ENCODE peak calls at places on chromosomes 12 and 14, in four cellular contexts. One of them, this sample, is unnamed.

GRCh38 chr14:104295681-104296387 is 157.4 kb downstream of the KIF26A start:
- DNase-seq in Panc1: no peak
- DNase-seq in GM12878: no peak
- DNase-seq in GM23338: no peak
- DNase-seq in this sample: no peak

GRCh38 chr14:74609721-74610120 is 2.3 kb downstream of the LTBP2 start:
- DNase-seq in Panc1: no peak
- DNase-seq in GM12878: no peak
- DNase-seq in GM23338: no peak
- DNase-seq in this sample: no peak

GRCh38 chr12:58413794-58414193 is 472.4 kb downstream of the ATP23 start:
- DNase-seq in Panc1: no peak
- DNase-seq in GM12878: no peak
- DNase-seq in GM23338: no peak
- DNase-seq in this sample: no peak

GRCh38 chr12:59149995-59150642 is 229.8 kb upstream of the LRIG3 start:
- DNase-seq in Panc1: peak
- DNase-seq in GM12878: peak
- DNase-seq in GM23338: peak
- DNase-seq in this sample: peak

GRCh38 chr14:55869397-55870049 is 248.7 kb upstream of the PELI2 start:
- DNase-seq in Panc1: no peak
- DNase-seq in GM12878: no peak
- DNase-seq in GM23338: no peak
- DNase-seq in this sample: no peak

GRCh38 chr14:62117010-62117717 is 354.9 kb downstream of the SNAPC1 start:
- DNase-seq in Panc1: no peak
- DNase-seq in GM12878: no peak
- DNase-seq in GM23338: peak
- DNase-seq in this sample: no peak

GRCh38 chr12:94690199-94690695 is 39.9 kb upstream of the TMCC3 start:
- DNase-seq in Panc1: no peak
- DNase-seq in GM12878: no peak
- DNase-seq in GM23338: no peak
- DNase-seq in this sample: no peak

GRCh38 chr14:89000007-89000942 is 175.8 kb downstream of the TTC8 start:
- DNase-seq in Panc1: no peak
- DNase-seq in GM12878: no peak
- DNase-seq in GM23338: peak
- DNase-seq in this sample: peak

GRCh38 chr14:67068246-67068645 is 121.0 kb upstream of the GARIN2 start:
- DNase-seq in Panc1: no peak
- DNase-seq in GM12878: no peak
- DNase-seq in GM23338: no peak
- DNase-seq in this sample: no peak

GRCh38 chr14:94411638-94412037 is 23.2 kb upstream of the SERPINA1 start:
- DNase-seq in Panc1: no peak
- DNase-seq in GM12878: no peak
- DNase-seq in GM23338: no peak
- DNase-seq in this sample: no peak

GRCh38 chr14:104976198-104977007 is 1.8 kb downstream of the AHNAK2 start:
- DNase-seq in Panc1: no peak
- DNase-seq in GM12878: peak
- DNase-seq in GM23338: peak
- DNase-seq in this sample: peak

GRCh38 chr12:51692016-51692415 is 101.0 kb downstream of the SCN8A start:
- DNase-seq in Panc1: no peak
- DNase-seq in GM12878: no peak
- DNase-seq in GM23338: no peak
- DNase-seq in this sample: peak

GRCh38 chr12:101050631-101051030 is 159.4 kb downstream of the SLC5A8 start:
- DNase-seq in Panc1: no peak
- DNase-seq in GM12878: no peak
- DNase-seq in GM23338: no peak
- DNase-seq in this sample: no peak

GRCh38 chr12:63792333-63792732 is 12.6 kb downstream of the RXYLT1 start:
- DNase-seq in Panc1: no peak
- DNase-seq in GM12878: no peak
- DNase-seq in GM23338: no peak
- DNase-seq in this sample: no peak

GRCh38 chr12:100372846-100373245 is 16.0 kb downstream of the SLC17A8 start:
- DNase-seq in Panc1: no peak
- DNase-seq in GM12878: no peak
- DNase-seq in GM23338: peak
- DNase-seq in this sample: no peak

GRCh38 chr12:19411234-19412221 is 27.8 kb upstream of the AEBP2 start:
- DNase-seq in Panc1: no peak
- DNase-seq in GM12878: no peak
- DNase-seq in GM23338: peak
- DNase-seq in this sample: no peak

GRCh38 chr12:31117203-31118011 is 43.7 kb downstream of the DDX11 start:
- DNase-seq in Panc1: peak
- DNase-seq in GM12878: no peak
- DNase-seq in GM23338: peak
- DNase-seq in this sample: peak

GRCh38 chr12:321606-322326 is 59.1 kb upstream of the SLC6A13 start:
- DNase-seq in Panc1: no peak
- DNase-seq in GM12878: no peak
- DNase-seq in GM23338: no peak
- DNase-seq in this sample: no peak

GRCh38 chr12:16347391-16348298 is at the start of gene MGST1:
- DNase-seq in Panc1: no peak
- DNase-seq in GM12878: peak
- DNase-seq in GM23338: peak
- DNase-seq in this sample: no peak

GRCh38 chr12:47742253-47742825 is 16.3 kb downstream of the RAPGEF3 start:
- DNase-seq in Panc1: peak
- DNase-seq in GM12878: no peak
- DNase-seq in GM23338: peak
- DNase-seq in this sample: peak

GRCh38 chr12:12947902-12948301 is 4.1 kb downstream of the GPRC5D start:
- DNase-seq in Panc1: no peak
- DNase-seq in GM12878: no peak
- DNase-seq in GM23338: no peak
- DNase-seq in this sample: no peak

GRCh38 chr14:49975286-49975685 is 82.4 kb downstream of the ARF6 start:
- DNase-seq in Panc1: peak
- DNase-seq in GM12878: no peak
- DNase-seq in GM23338: no peak
- DNase-seq in this sample: no peak

GRCh38 chr12:104457746-104458644 is 1.2 kb downstream of the CHST11 start:
- DNase-seq in Panc1: no peak
- DNase-seq in GM12878: no peak
- DNase-seq in GM23338: peak
- DNase-seq in this sample: peak

GRCh38 chr14:90179357-90179756 is 77.0 kb upstream of the PSMC1 start:
- DNase-seq in Panc1: no peak
- DNase-seq in GM12878: no peak
- DNase-seq in GM23338: no peak
- DNase-seq in this sample: no peak

GRCh38 chr14:33788116-33788515 is 162.8 kb downstream of the EGLN3 start:
- DNase-seq in Panc1: no peak
- DNase-seq in GM12878: no peak
- DNase-seq in GM23338: peak
- DNase-seq in this sample: no peak

GRCh38 chr14:20630340-20631022 is 11.0 kb downstream of the OR6S1 start:
- DNase-seq in Panc1: peak
- DNase-seq in GM12878: no peak
- DNase-seq in GM23338: peak
- DNase-seq in this sample: no peak

GRCh38 chr12:795305-795704 is 42.9 kb downstream of the WNK1 start:
- DNase-seq in Panc1: no peak
- DNase-seq in GM12878: no peak
- DNase-seq in GM23338: no peak
- DNase-seq in this sample: no peak

GRCh38 chr14:75831455-75831854 is 150.3 kb downstream of the TGFB3 start:
- DNase-seq in Panc1: no peak
- DNase-seq in GM12878: no peak
- DNase-seq in GM23338: no peak
- DNase-seq in this sample: peak

GRCh38 chr12:43306066-43306465 is 245.9 kb downstream of the ADAMTS20 start:
- DNase-seq in Panc1: no peak
- DNase-seq in GM12878: no peak
- DNase-seq in GM23338: no peak
- DNase-seq in this sample: peak

GRCh38 chr12:124359671-124360581 is 65.0 kb downstream of the RFLNA start:
- DNase-seq in Panc1: no peak
- DNase-seq in GM12878: no peak
- DNase-seq in GM23338: peak
- DNase-seq in this sample: no peak

GRCh38 chr14:76964695-76965094 is 63.8 kb downstream of the IRF2BPL start:
- DNase-seq in Panc1: no peak
- DNase-seq in GM12878: no peak
- DNase-seq in GM23338: no peak
- DNase-seq in this sample: no peak

GRCh38 chr14:50025776-50026175 is 90.6 kb downstream of the VCPKMT start:
- DNase-seq in Panc1: no peak
- DNase-seq in GM12878: no peak
- DNase-seq in GM23338: no peak
- DNase-seq in this sample: no peak

GRCh38 chr14:89926709-89927108 is 27.8 kb downstream of the EFCAB11 start:
- DNase-seq in Panc1: no peak
- DNase-seq in GM12878: no peak
- DNase-seq in GM23338: no peak
- DNase-seq in this sample: no peak

GRCh38 chr12:24931666-24932405 is 17.1 kb downstream of the BCAT1 start:
- DNase-seq in Panc1: no peak
- DNase-seq in GM12878: peak
- DNase-seq in GM23338: no peak
- DNase-seq in this sample: no peak

GRCh38 chr14:103138483-103139370 is 15.5 kb downstream of the TNFAIP2 start:
- DNase-seq in Panc1: no peak
- DNase-seq in GM12878: no peak
- DNase-seq in GM23338: peak
- DNase-seq in this sample: no peak

GRCh38 chr12:121392325-121392716 is 7.6 kb upstream of the RNF34 start:
- DNase-seq in Panc1: no peak
- DNase-seq in GM12878: no peak
- DNase-seq in GM23338: no peak
- DNase-seq in this sample: no peak

GRCh38 chr14:68285421-68286179 is 466.0 kb downstream of the RAD51B start:
- DNase-seq in Panc1: no peak
- DNase-seq in GM12878: peak
- DNase-seq in GM23338: no peak
- DNase-seq in this sample: peak

GRCh38 chr12:54701940-54702592 is 53.9 kb upstream of the DCD start:
- DNase-seq in Panc1: no peak
- DNase-seq in GM12878: no peak
- DNase-seq in GM23338: peak
- DNase-seq in this sample: no peak

DNA sequence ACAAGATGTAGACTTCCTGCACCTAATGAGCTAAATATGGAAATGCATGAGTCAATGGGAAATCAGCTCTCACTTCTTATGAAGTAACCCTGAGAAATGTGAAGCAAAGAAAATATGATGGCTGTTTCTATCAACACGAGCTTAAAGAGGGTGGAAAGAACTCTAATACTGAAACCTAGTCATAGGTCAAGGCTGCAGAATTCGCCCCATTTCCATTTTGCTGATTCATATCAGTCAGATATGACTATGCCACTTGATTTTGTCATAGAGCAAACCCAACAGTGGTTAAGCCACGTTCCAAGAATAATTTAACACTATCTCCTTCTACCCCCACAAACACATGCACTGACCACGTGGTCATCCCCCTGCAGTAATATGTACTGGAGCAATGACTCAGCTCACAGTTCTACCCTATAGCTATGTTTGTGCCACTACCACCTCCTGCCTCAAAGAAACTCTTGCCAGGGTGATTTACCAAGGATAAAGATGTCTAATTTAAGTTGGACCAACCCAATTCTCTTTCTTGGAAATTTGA is 157.5 kb downstream of the TMTC3 start:
- DNase-seq in Panc1: peak
- DNase-seq in GM12878: peak
- DNase-seq in GM23338: no peak
- DNase-seq in this sample: no peak
- H3K27ac ChIP-seq in Panc1: peak
- H3K27ac ChIP-seq in GM12878: peak
- H3K27ac ChIP-seq in GM23338: no peak
- H3K27ac ChIP-seq in this sample: no peak

GRCh38 chr12:102480401-102480800 is at the start of gene IGF1:
- DNase-seq in Panc1: no peak
- DNase-seq in GM12878: no peak
- DNase-seq in GM23338: peak
- DNase-seq in this sample: no peak
- TF ChIP-seq REST in Panc1: no peak
- TF ChIP-seq REST in GM12878: no peak
- TF ChIP-seq REST in GM23338: no peak
- TF ChIP-seq REST in this sample: no peak

DNA sequence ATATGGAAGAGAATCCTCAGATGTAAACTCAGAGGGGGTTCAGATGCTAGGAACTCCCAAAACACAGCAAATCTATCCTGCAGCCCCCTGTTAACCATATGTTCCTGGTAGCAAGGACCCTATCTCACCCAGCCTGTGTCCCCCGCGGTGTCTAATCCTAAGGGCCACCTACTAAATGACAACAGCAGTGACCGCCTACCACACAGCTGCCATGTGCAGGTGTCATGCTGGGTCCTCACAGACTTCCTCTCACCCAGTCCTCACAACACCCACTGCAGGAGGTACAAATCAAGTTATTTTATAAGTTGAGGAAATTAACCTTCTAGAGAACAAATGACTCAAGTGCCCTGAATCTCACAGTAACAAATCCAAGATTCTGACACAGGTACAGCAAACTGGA is 73.9 kb downstream of the ITPK1 start:
- DNase-seq in Panc1: no peak
- DNase-seq in GM12878: no peak
- DNase-seq in GM23338: no peak
- DNase-seq in this sample: no peak
- H3K27ac ChIP-seq in Panc1: no peak
- H3K27ac ChIP-seq in GM12878: no peak
- H3K27ac ChIP-seq in GM23338: no peak
- H3K27ac ChIP-seq in this sample: no peak

GRCh38 chr14:91521058-91521721 is 11.1 kb upstream of the PPP4R3A start:
- DNase-seq in Panc1: no peak
- DNase-seq in GM12878: no peak
- DNase-seq in GM23338: no peak
- DNase-seq in this sample: peak

GRCh38 chr14:91517013-91517412 is 6.9 kb upstream of the PPP4R3A start:
- DNase-seq in Panc1: no peak
- DNase-seq in GM12878: no peak
- DNase-seq in GM23338: no peak
- DNase-seq in this sample: no peak

GRCh38 chr14:91520138-91520537 is 10.0 kb upstream of the PPP4R3A start:
- DNase-seq in Panc1: no peak
- DNase-seq in GM12878: no peak
- DNase-seq in GM23338: no peak
- DNase-seq in this sample: no peak

GRCh38 chr14:91515979-91516378 is 5.9 kb upstream of the PPP4R3A start:
- DNase-seq in Panc1: no peak
- DNase-seq in GM12878: no peak
- DNase-seq in GM23338: no peak
- DNase-seq in this sample: no peak

GRCh38 chr14:91519239-91520036 is 9.3 kb upstream of the PPP4R3A start:
- DNase-seq in Panc1: no peak
- DNase-seq in GM12878: no peak
- DNase-seq in GM23338: no peak
- DNase-seq in this sample: no peak
- TF ChIP-seq REST in Panc1: no peak
- TF ChIP-seq REST in GM12878: no peak
- TF ChIP-seq REST in GM23338: no peak
- TF ChIP-seq REST in this sample: no peak

GRCh38 chr14:99201351-99202073 is 70.5 kb downstream of the BCL11B start:
- DNase-seq in Panc1: no peak
- DNase-seq in GM12878: no peak
- DNase-seq in GM23338: peak
- DNase-seq in this sample: no peak
- H3K27ac ChIP-seq in Panc1: no peak
- H3K27ac ChIP-seq in GM12878: no peak
- H3K27ac ChIP-seq in GM23338: no peak
- H3K27ac ChIP-seq in this sample: no peak